ENCODE peak calls at places on chromosomes 2 and 18, in eight cellular contexts. J is DMS153, T is bronchial epithelial cell, N is NCI-H1417 treated with DMSO at 0.1 percent for 48 hours, Z is foreskin melanocyte, U is NCI-H1105 treated with DMSO at 0.1 percent for 48 hours, A is fibroblast of mammary gland, M is stomach. X is an unnamed sample.
A peak's percentile ranks its signal among the peaks of the same experiment; 100 is the strongest.

GRCh38 chr18:58712930-58713329 is 41.7 kb downstream of the MALT1 start:
- DNase-seq in J (no peak), T (no peak), N (no peak), Z (no peak), U (no peak), A (no peak), M (no peak), X (no peak)

GRCh38 chr2:24824071-24824588 is 30.9 kb downstream of the CENPO start:
- DNase-seq in J (no peak), T (no peak), N (no peak), Z (no peak), U (no peak), A (no peak), M (peak; percentile 14), X (no peak)

GRCh38 chr2:134287323-134287722 is 33.5 kb downstream of the MGAT5 start:
- DNase-seq in J (no peak), T (no peak), N (no peak), Z (no peak), U (no peak), A (no peak), M (no peak), X (no peak)

GRCh38 chr2:61253136-61253535 is 91.1 kb downstream of the C2orf74 start:
- DNase-seq in J (no peak), T (peak; percentile 59), N (no peak), Z (no peak), U (no peak), A (peak; percentile 52), M (no peak), X (no peak)

GRCh38 chr2:37713258-37713700 is 41.8 kb upstream of the CDC42EP3 start:
- DNase-seq in J (no peak), T (peak; percentile 78), N (no peak), Z (peak; percentile 79), U (no peak), A (peak; percentile 94), M (no peak), X (no peak)

GRCh38 chr2:176817061-176817565 is 395.5 kb upstream of the HNRNPA3 start:
- DNase-seq in J (peak; percentile 30), T (no peak), N (no peak), Z (no peak), U (peak; percentile 14), A (peak; percentile 9), M (no peak), X (no peak)

GRCh38 chr2:10521356-10521755 is 73.2 kb upstream of the ODC1 start:
- DNase-seq in J (no peak), T (no peak), N (no peak), Z (no peak), U (no peak), A (no peak), M (no peak), X (no peak)

GRCh38 chr18:75008186-75008585 is 200.8 kb downstream of the PTGR3 start:
- DNase-seq in J (no peak), T (no peak), N (no peak), Z (no peak), U (no peak), A (no peak), M (no peak), X (no peak)

GRCh38 chr2:239177325-239177724 is 223.5 kb downstream of the HDAC4 start:
- DNase-seq in J (no peak), T (no peak), N (no peak), Z (no peak), U (no peak), A (no peak), M (no peak), X (no peak)

GRCh38 chr18:54828986-54829385 is 709 bp downstream of the RAB27B start:
- DNase-seq in J (no peak), T (peak; percentile 37), N (no peak), Z (no peak), U (no peak), A (peak; percentile 15), M (no peak), X (no peak)

GRCh38 chr2:217166241-217166640 is 306.4 kb upstream of the TNP1 start:
- DNase-seq in J (peak; percentile 37), T (peak; percentile 64), N (no peak), Z (peak; percentile 53), U (peak; percentile 38), A (peak; percentile 66), M (no peak), X (peak; percentile 10)

GRCh38 chr2:31937741-31938140 is 73.1 kb downstream of the MEMO1 start:
- DNase-seq in J (no peak), T (no peak), N (no peak), Z (no peak), U (no peak), A (no peak), M (no peak), X (no peak)

GRCh38 chr2:107002735-107003134 is 116.8 kb upstream of the ST6GAL2 start:
- DNase-seq in J (no peak), T (no peak), N (no peak), Z (no peak), U (no peak), A (peak; percentile 44), M (no peak), X (no peak)

GRCh38 chr2:36507408-36507812 is 90.6 kb downstream of the FEZ2 start:
- DNase-seq in J (peak; percentile 14), T (peak; percentile 52), N (peak; percentile 12), Z (peak; percentile 59), U (peak; percentile 13), A (peak; percentile 68), M (peak; percentile 48), X (no peak)

GRCh38 chr2:240595381-240596079 is 9.0 kb downstream of the CAPN10 start:
- DNase-seq in J (no peak), T (no peak), N (no peak), Z (no peak), U (no peak), A (no peak), M (no peak), X (no peak)

GRCh38 chr2:241553981-241554380 is 4.6 kb upstream of the BOK start:
- DNase-seq in J (no peak), T (no peak), N (no peak), Z (no peak), U (no peak), A (no peak), M (no peak), X (no peak)

GRCh38 chr2:9166579-9167392 is 39.8 kb upstream of the ASAP2 start:
- DNase-seq in J (no peak), T (no peak), N (no peak), Z (no peak), U (no peak), A (no peak), M (no peak), X (no peak)

GRCh38 chr2:219908538-219908937 is 281.1 kb downstream of the SLC4A3 start:
- DNase-seq in J (no peak), T (no peak), N (no peak), Z (no peak), U (no peak), A (no peak), M (no peak), X (no peak)

GRCh38 chr2:158015428-158016076 is 86.1 kb upstream of the UPP2 start:
- DNase-seq in J (no peak), T (no peak), N (no peak), Z (no peak), U (no peak), A (no peak), M (no peak), X (no peak)

GRCh38 chr2:60158262-60158661 is 395.2 kb downstream of the BCL11A start:
- DNase-seq in J (no peak), T (no peak), N (no peak), Z (no peak), U (no peak), A (no peak), M (no peak), X (no peak)

GRCh38 chr2:224492531-224492930 is 90.6 kb upstream of the FAM124B start:
- DNase-seq in J (no peak), T (no peak), N (no peak), Z (no peak), U (no peak), A (peak; percentile 7), M (no peak), X (no peak)

GRCh38 chr2:153890572-153890971 is 18.9 kb downstream of the GALNT13 start:
- DNase-seq in J (no peak), T (no peak), N (no peak), Z (no peak), U (no peak), A (no peak), M (no peak), X (no peak)